ENCODE peak calls at places on chromosomes 2 and 18, in ten cellular contexts. F is psoas muscle, W is thoracic aorta, A is neuronal stem cell, M is adipocyte, R is DND-41, T is endothelial cell of umbilical vein, X is endodermal cell, O is ovary, L is adrenal gland. E is an unnamed sample.

GRCh38 chr2:109728809-109729208 is 65.3 kb upstream of the RGPD5 start:
- DNase-seq in F (no peak), W (no peak), A (no peak), M (peak; percentile 18), R (no peak), T (no peak), X (no peak), O (peak; percentile 50), L (no peak), E (no peak)

GRCh38 chr2:132559921-132560320 is 110.1 kb downstream of the LYPD1 start:
- DNase-seq in F (no peak), W (no peak), A (no peak), M (no peak), R (no peak), T (no peak), X (no peak), O (no peak), L (no peak), E (no peak)

GRCh38 chr2:65198737-65199136 is 28.9 kb upstream of the ACTR2 start:
- DNase-seq in F (peak; percentile 87), W (no peak), A (no peak), M (no peak), R (no peak), T (no peak), X (no peak), O (no peak), L (peak; percentile 48), E (no peak)

GRCh38 chr2:188813846-188814245 is 160.3 kb upstream of the COL3A1 start:
- DNase-seq in F (no peak), W (no peak), A (no peak), M (no peak), R (no peak), T (no peak), X (no peak), O (no peak), L (no peak), E (no peak)

GRCh38 chr18:57221084-57221483 is 74.2 kb downstream of the BOD1L2 start:
- DNase-seq in F (no peak), W (no peak), A (no peak), M (no peak), R (no peak), T (no peak), X (peak; percentile 52), O (no peak), L (no peak), E (no peak)

GRCh38 chr2:217362710-217363109 is 502.8 kb upstream of the TNP1 start:
- DNase-seq in F (no peak), W (no peak), A (no peak), M (no peak), R (no peak), T (no peak), X (no peak), O (no peak), L (no peak), E (no peak)

GRCh38 chr18:78106946-78107345 is 857.3 kb downstream of the GALR1 start:
- DNase-seq in F (no peak), W (no peak), A (no peak), M (no peak), R (no peak), T (no peak), X (peak; percentile 23), O (no peak), L (no peak), E (no peak)

GRCh38 chr2:63594622-63595021 is 5.9 kb downstream of the MDH1 start:
- DNase-seq in F (no peak), W (no peak), A (no peak), M (no peak), R (no peak), T (no peak), X (no peak), O (no peak), L (no peak), E (no peak)

GRCh38 chr18:24801011-24801410 is 340.6 kb downstream of the HRH4 start:
- DNase-seq in F (no peak), W (no peak), A (no peak), M (no peak), R (no peak), T (no peak), X (no peak), O (no peak), L (no peak), E (no peak)

GRCh38 chr18:74116628-74117554 is 30.7 kb downstream of the FBXO15 start:
- DNase-seq in F (no peak), W (no peak), A (no peak), M (peak; percentile 84), R (peak; percentile 19), T (peak; percentile 3), X (peak; percentile 69), O (no peak), L (no peak), E (no peak)

GRCh38 chr2:30315391-30316055 is 84.2 kb downstream of the LBH start:
- DNase-seq in F (no peak), W (no peak), A (no peak), M (no peak), R (peak; percentile 13), T (no peak), X (no peak), O (no peak), L (no peak), E (no peak)

GRCh38 chr2:45834372-45834771 is 182.9 kb downstream of the PRKCE start:
- DNase-seq in F (no peak), W (no peak), A (no peak), M (no peak), R (no peak), T (no peak), X (no peak), O (no peak), L (no peak), E (no peak)
- H3K4me3 ChIP-seq in F (no peak overlapping the region), W (no peak overlapping the region), A (no peak overlapping the region), M (no peak overlapping the region), R (no peak overlapping the region), T (no peak overlapping the region), X (no peak overlapping the region), O (no peak overlapping the region), L (no peak overlapping the region), E (no peak overlapping the region)

DNA sequence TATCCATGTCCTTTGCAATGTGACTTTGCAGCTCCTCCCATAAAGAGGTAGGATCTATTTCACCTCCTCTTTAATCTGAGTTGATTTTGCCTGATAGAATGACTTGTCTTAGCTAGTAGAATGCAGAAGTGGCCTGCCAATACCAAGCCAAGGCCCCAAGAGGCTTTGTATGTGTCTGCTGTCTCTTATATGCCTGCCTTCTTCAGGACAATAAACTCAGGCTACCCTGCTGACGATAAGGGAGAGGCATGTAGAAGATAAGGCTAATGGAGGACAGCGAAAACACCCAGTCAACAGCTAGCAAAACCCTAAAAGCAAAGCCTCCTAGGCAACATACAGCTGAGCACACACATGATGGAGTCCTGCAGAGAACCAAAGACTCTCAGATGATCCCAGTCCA is 1.8 kb upstream of the ZC3H8 start:
- DNase-seq in F (no peak), W (no peak), A (no peak), M (no peak), R (no peak), T (no peak), X (no peak), O (no peak), L (no peak), E (no peak)
- H3K4me1 ChIP-seq in F (peaks cover 10% of the 10 kb centered on the region), W (peaks cover 18% of the 10 kb centered on the region), A (no peaks in the 10 kb centered on the region), M (peaks cover 8% of the 10 kb centered on the region), R (peaks cover 40% of the 10 kb centered on the region), T (peaks cover 13% of the 10 kb centered on the region), X (peaks cover 3% of the 10 kb centered on the region), O (peaks cover 1% of the 10 kb centered on the region), L (no peaks in the 10 kb centered on the region), E (peaks cover 11% of the 10 kb centered on the region)

GRCh38 chr2:176145085-176145969 is 6.0 kb upstream of the HOXD4 start:
- DNase-seq in F (no peak), W (no peak), A (no peak), M (no peak), R (no peak), T (no peak), X (no peak), O (no peak), L (no peak), E (no peak)

GRCh38 chr2:176147790-176148496 is 3.4 kb upstream of the HOXD4 start:
- DNase-seq in F (peak; percentile 11), W (no peak), A (no peak), M (no peak), R (no peak), T (no peak), X (peak; percentile 71), O (no peak), L (no peak), E (no peak)

GRCh38 chr2:176147215-176147789 is 4.0 kb upstream of the HOXD4 start:
- DNase-seq in F (no peak), W (no peak), A (no peak), M (no peak), R (no peak), T (no peak), X (no peak), O (no peak), L (no peak), E (no peak)

GRCh38 chr2:176146101-176146500 is 5.2 kb upstream of the HOXD4 start:
- DNase-seq in F (no peak), W (no peak), A (no peak), M (no peak), R (no peak), T (no peak), X (no peak), O (no peak), L (no peak), E (no peak)

DNA sequence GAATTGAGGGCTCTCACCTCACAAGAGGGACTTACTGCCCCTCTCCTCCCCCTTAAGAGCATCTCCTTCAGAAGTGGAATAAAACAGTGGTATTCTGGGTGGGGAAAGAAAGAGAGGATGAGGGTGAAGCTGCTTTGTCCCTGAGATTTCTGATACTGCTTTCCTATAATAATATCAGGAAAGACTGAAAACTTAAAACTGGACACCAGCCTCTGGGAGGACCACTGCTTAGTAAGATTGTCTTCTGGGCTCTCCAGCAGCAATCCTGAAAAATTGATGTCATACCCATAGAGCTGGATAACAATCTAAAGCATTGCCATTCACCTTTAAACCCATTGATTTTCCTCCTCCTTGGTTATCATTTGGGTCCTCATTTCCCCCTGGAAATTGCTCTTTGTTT is 4.7 kb upstream of the HOXD4 start:
- DNase-seq in F (no peak), W (no peak), A (no peak), M (no peak), R (no peak), T (no peak), X (no peak), O (no peak), L (no peak), E (no peak)
- H3K27me3 ChIP-seq in F (no peaks in the 10 kb centered on the region), W (no peaks in the 10 kb centered on the region), A (peaks cover 97% of the 10 kb centered on the region), M (no peaks in the 10 kb centered on the region), R (no peaks in the 10 kb centered on the region), T (no peaks in the 10 kb centered on the region), X (peaks cover 100% of the 10 kb centered on the region), O (no peaks in the 10 kb centered on the region), L (no peaks in the 10 kb centered on the region), E (no peaks in the 10 kb centered on the region)

DNA sequence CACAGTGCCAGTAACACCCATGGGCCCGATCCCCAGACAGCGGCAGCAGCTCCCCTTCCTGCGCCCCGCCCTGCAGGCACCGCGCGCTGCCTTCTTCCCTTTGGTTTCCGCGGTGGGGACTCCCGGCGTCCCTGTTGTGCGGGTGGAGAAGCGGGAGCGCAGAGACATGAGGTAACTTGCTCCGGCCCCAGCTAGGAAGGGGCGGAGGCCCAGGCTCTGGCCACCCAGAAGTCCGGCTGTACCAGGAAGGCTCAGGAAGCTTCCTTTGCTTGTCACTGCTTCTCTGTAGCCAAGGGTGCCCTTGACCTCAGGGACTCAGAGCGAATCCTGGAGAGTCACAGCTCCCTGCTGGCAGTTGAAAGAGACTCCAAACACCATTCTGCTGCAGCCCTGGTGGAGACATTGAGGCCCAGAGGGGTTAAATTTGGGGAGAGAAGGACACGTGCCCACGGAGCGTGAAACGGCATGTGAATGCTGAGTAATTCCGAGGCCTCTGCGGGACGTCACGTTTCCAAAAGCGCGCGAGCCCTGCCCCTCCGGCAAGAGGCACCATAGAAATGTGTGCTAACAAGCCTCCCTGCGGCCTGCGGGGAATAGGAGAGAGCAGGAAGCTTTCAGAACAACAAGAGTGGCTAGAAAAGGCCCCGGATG is 6.7 kb upstream of the ADCY3 start:
- DNase-seq in F (peak; percentile 88), W (no peak), A (no peak), M (no peak), R (no peak), T (no peak), X (peak; percentile 75), O (peak; percentile 84), L (peak; percentile 63), E (no peak)
- H3K4me3 ChIP-seq in F (peak overlapping the region; percentile 38), W (peak overlapping the region; percentile 66), A (no peak overlapping the region), M (peak overlapping the region; percentile 73), R (no peak overlapping the region), T (no peak overlapping the region), X (no peak overlapping the region), O (peak overlapping the region; percentile 19), L (peak overlapping the region; percentile 7), E (no peak overlapping the region)